ENCODE peak calls at places on chromosomes 2 and 18, in eight cellular contexts. One of them, this sample, is unnamed.

GRCh38 chr2:95316466-95317122 is 19.4 kb downstream of the KCNIP3 start:
- DNase-seq in A549: no peak
- DNase-seq in stimulated activated CD8-positive, alpha-beta memory T cell treated with anti-CD3 and anti-CD28 coated beads, Interleukin-4, amount 100 ng/mL, for 1 hour: no peak
- DNase-seq in neuronal stem cell: no peak
- DNase-seq in NCI-H1105: no peak
- DNase-seq in 8988T: no peak
- DNase-seq in germinal center: no peak
- DNase-seq in H54: peak
- DNase-seq in this sample: no peak

GRCh38 chr2:232097260-232097659 is 135.7 kb downstream of the DIS3L2 start:
- DNase-seq in A549: no peak
- DNase-seq in stimulated activated CD8-positive, alpha-beta memory T cell treated with anti-CD3 and anti-CD28 coated beads, Interleukin-4, amount 100 ng/mL, for 1 hour: no peak
- DNase-seq in neuronal stem cell: no peak
- DNase-seq in NCI-H1105: no peak
- DNase-seq in 8988T: no peak
- DNase-seq in germinal center: no peak
- DNase-seq in H54: no peak
- DNase-seq in this sample: no peak

GRCh38 chr2:203682688-203683130 is 23.7 kb upstream of the CD28 start:
- DNase-seq in A549: no peak
- DNase-seq in stimulated activated CD8-positive, alpha-beta memory T cell treated with anti-CD3 and anti-CD28 coated beads, Interleukin-4, amount 100 ng/mL, for 1 hour: no peak
- DNase-seq in neuronal stem cell: no peak
- DNase-seq in NCI-H1105: no peak
- DNase-seq in 8988T: no peak
- DNase-seq in germinal center: no peak
- DNase-seq in H54: no peak
- DNase-seq in this sample: peak

GRCh38 chr2:110903548-110903947 is 171.2 kb downstream of the ACOXL start:
- DNase-seq in A549: no peak
- DNase-seq in stimulated activated CD8-positive, alpha-beta memory T cell treated with anti-CD3 and anti-CD28 coated beads, Interleukin-4, amount 100 ng/mL, for 1 hour: no peak
- DNase-seq in neuronal stem cell: no peak
- DNase-seq in NCI-H1105: no peak
- DNase-seq in 8988T: no peak
- DNase-seq in germinal center: no peak
- DNase-seq in H54: no peak
- DNase-seq in this sample: no peak

GRCh38 chr18:26468931-26469340 is 79.4 kb downstream of the KCTD1 start:
- DNase-seq in A549: no peak
- DNase-seq in stimulated activated CD8-positive, alpha-beta memory T cell treated with anti-CD3 and anti-CD28 coated beads, Interleukin-4, amount 100 ng/mL, for 1 hour: no peak
- DNase-seq in neuronal stem cell: no peak
- DNase-seq in NCI-H1105: peak
- DNase-seq in 8988T: no peak
- DNase-seq in germinal center: peak
- DNase-seq in H54: no peak
- DNase-seq in this sample: peak

GRCh38 chr2:74552914-74553811 is 579 bp downstream of the LOXL3 start:
- DNase-seq in A549: no peak
- DNase-seq in stimulated activated CD8-positive, alpha-beta memory T cell treated with anti-CD3 and anti-CD28 coated beads, Interleukin-4, amount 100 ng/mL, for 1 hour: no peak
- DNase-seq in neuronal stem cell: peak
- DNase-seq in NCI-H1105: no peak
- DNase-seq in 8988T: no peak
- DNase-seq in germinal center: no peak
- DNase-seq in H54: no peak
- DNase-seq in this sample: no peak

GRCh38 chr2:15460112-15460620 is 101.0 kb downstream of the NBAS start:
- DNase-seq in A549: no peak
- DNase-seq in stimulated activated CD8-positive, alpha-beta memory T cell treated with anti-CD3 and anti-CD28 coated beads, Interleukin-4, amount 100 ng/mL, for 1 hour: no peak
- DNase-seq in neuronal stem cell: no peak
- DNase-seq in NCI-H1105: no peak
- DNase-seq in 8988T: no peak
- DNase-seq in germinal center: no peak
- DNase-seq in H54: no peak
- DNase-seq in this sample: no peak

GRCh38 chr18:13608791-13609552 is 117.4 kb downstream of the FAM210A start:
- DNase-seq in A549: no peak
- DNase-seq in stimulated activated CD8-positive, alpha-beta memory T cell treated with anti-CD3 and anti-CD28 coated beads, Interleukin-4, amount 100 ng/mL, for 1 hour: peak
- DNase-seq in neuronal stem cell: no peak
- DNase-seq in NCI-H1105: no peak
- DNase-seq in 8988T: no peak
- DNase-seq in germinal center: no peak
- DNase-seq in H54: no peak
- DNase-seq in this sample: no peak

GRCh38 chr2:189982777-189983394 is 79.6 kb downstream of the MSTN start:
- DNase-seq in A549: peak
- DNase-seq in stimulated activated CD8-positive, alpha-beta memory T cell treated with anti-CD3 and anti-CD28 coated beads, Interleukin-4, amount 100 ng/mL, for 1 hour: no peak
- DNase-seq in neuronal stem cell: no peak
- DNase-seq in NCI-H1105: no peak
- DNase-seq in 8988T: no peak
- DNase-seq in germinal center: peak
- DNase-seq in H54: no peak
- DNase-seq in this sample: peak

GRCh38 chr2:55141572-55142413 is 90.3 kb downstream of the CLHC1 start:
- DNase-seq in A549: no peak
- DNase-seq in stimulated activated CD8-positive, alpha-beta memory T cell treated with anti-CD3 and anti-CD28 coated beads, Interleukin-4, amount 100 ng/mL, for 1 hour: no peak
- DNase-seq in neuronal stem cell: no peak
- DNase-seq in NCI-H1105: no peak
- DNase-seq in 8988T: no peak
- DNase-seq in germinal center: no peak
- DNase-seq in H54: no peak
- DNase-seq in this sample: peak

GRCh38 chr2:178882666-178883440 is 75.6 kb upstream of the TTN start:
- DNase-seq in A549: no peak
- DNase-seq in stimulated activated CD8-positive, alpha-beta memory T cell treated with anti-CD3 and anti-CD28 coated beads, Interleukin-4, amount 100 ng/mL, for 1 hour: no peak
- DNase-seq in neuronal stem cell: no peak
- DNase-seq in NCI-H1105: no peak
- DNase-seq in 8988T: no peak
- DNase-seq in germinal center: no peak
- DNase-seq in H54: peak
- DNase-seq in this sample: peak

GRCh38 chr2:157747695-157748370 is 119.2 kb upstream of the ACVR1C start:
- DNase-seq in A549: no peak
- DNase-seq in stimulated activated CD8-positive, alpha-beta memory T cell treated with anti-CD3 and anti-CD28 coated beads, Interleukin-4, amount 100 ng/mL, for 1 hour: no peak
- DNase-seq in neuronal stem cell: no peak
- DNase-seq in NCI-H1105: no peak
- DNase-seq in 8988T: no peak
- DNase-seq in germinal center: no peak
- DNase-seq in H54: no peak
- DNase-seq in this sample: no peak

GRCh38 chr2:173122936-173123335 is 47.3 kb downstream of the MAP3K20 start:
- DNase-seq in A549: no peak
- DNase-seq in stimulated activated CD8-positive, alpha-beta memory T cell treated with anti-CD3 and anti-CD28 coated beads, Interleukin-4, amount 100 ng/mL, for 1 hour: no peak
- DNase-seq in neuronal stem cell: no peak
- DNase-seq in NCI-H1105: no peak
- DNase-seq in 8988T: no peak
- DNase-seq in germinal center: no peak
- DNase-seq in H54: no peak
- DNase-seq in this sample: no peak

GRCh38 chr2:159091381-159091780 is 122.9 kb downstream of the TANC1 start:
- DNase-seq in A549: no peak
- DNase-seq in stimulated activated CD8-positive, alpha-beta memory T cell treated with anti-CD3 and anti-CD28 coated beads, Interleukin-4, amount 100 ng/mL, for 1 hour: no peak
- DNase-seq in neuronal stem cell: no peak
- DNase-seq in NCI-H1105: no peak
- DNase-seq in 8988T: no peak
- DNase-seq in germinal center: no peak
- DNase-seq in H54: no peak
- DNase-seq in this sample: peak

GRCh38 chr18:11149441-11150270 is at the start of gene PIEZO2:
- DNase-seq in A549: peak
- DNase-seq in stimulated activated CD8-positive, alpha-beta memory T cell treated with anti-CD3 and anti-CD28 coated beads, Interleukin-4, amount 100 ng/mL, for 1 hour: no peak
- DNase-seq in neuronal stem cell: peak
- DNase-seq in NCI-H1105: peak
- DNase-seq in 8988T: no peak
- DNase-seq in germinal center: peak
- DNase-seq in H54: peak
- DNase-seq in this sample: peak